ENCODE peak calls at places on chromosomes 4 and X, in nine cellular contexts. One of them, this sample, is unnamed. For H3K4me1, the result is how much of the 10 kb centered on the place peaks cover.

GRCh38 chrX:3811331-3812311 is 98.2 kb upstream of the PRKX start:
- DNase-seq in testis: no peak
- DNase-seq in body of pancreas: peak
- DNase-seq in suprapubic skin: no peak
- DNase-seq in HCT116: peak
- DNase-seq in uterus: no peak
- DNase-seq in transverse colon: peak
- DNase-seq in heart left ventricle: peak
- DNase-seq in thyroid gland: no peak
- DNase-seq in this sample: no peak

GRCh38 chr4:186012071-186012470 is 56.9 kb upstream of the TLR3 start:
- DNase-seq in suprapubic skin: no peak
- DNase-seq in uterus: no peak
- DNase-seq in HCT116: no peak
- DNase-seq in heart left ventricle: no peak
- DNase-seq in thyroid gland: no peak
- DNase-seq in testis: no peak
- DNase-seq in body of pancreas: no peak
- DNase-seq in transverse colon: no peak
- DNase-seq in this sample: no peak

GRCh38 chr4:133969202-133969873 is 232.3 kb downstream of the PABPC4L start:
- DNase-seq in heart left ventricle: peak
- DNase-seq in testis: peak
- DNase-seq in suprapubic skin: no peak
- DNase-seq in body of pancreas: no peak
- DNase-seq in transverse colon: no peak
- DNase-seq in uterus: no peak
- DNase-seq in HCT116: no peak
- DNase-seq in thyroid gland: no peak
- DNase-seq in this sample: no peak

GRCh38 chr4:143355540-143356217 is 19.0 kb downstream of the GAB1 start:
- DNase-seq in thyroid gland: no peak
- DNase-seq in transverse colon: no peak
- DNase-seq in heart left ventricle: no peak
- DNase-seq in suprapubic skin: no peak
- DNase-seq in testis: no peak
- DNase-seq in uterus: no peak
- DNase-seq in HCT116: no peak
- DNase-seq in body of pancreas: no peak
- DNase-seq in this sample: no peak

GRCh38 chrX:101237041-101237440 is 17.5 kb downstream of the DRP2 start:
- DNase-seq in testis: no peak
- DNase-seq in suprapubic skin: no peak
- DNase-seq in heart left ventricle: no peak
- DNase-seq in transverse colon: no peak
- DNase-seq in HCT116: no peak
- DNase-seq in thyroid gland: no peak
- DNase-seq in uterus: no peak
- DNase-seq in body of pancreas: no peak
- DNase-seq in this sample: no peak

GRCh38 chr4:22391548-22391947 is 124.3 kb downstream of the ADGRA3 start:
- DNase-seq in HCT116: no peak
- DNase-seq in uterus: no peak
- DNase-seq in thyroid gland: no peak
- DNase-seq in suprapubic skin: no peak
- DNase-seq in body of pancreas: no peak
- DNase-seq in testis: no peak
- DNase-seq in heart left ventricle: no peak
- DNase-seq in transverse colon: no peak
- DNase-seq in this sample: no peak

GRCh38 chrX:93673056-93673868 is at the start of gene NAP1L3:
- DNase-seq in suprapubic skin: peak
- DNase-seq in body of pancreas: peak
- DNase-seq in heart left ventricle: peak
- DNase-seq in uterus: peak
- DNase-seq in thyroid gland: peak
- DNase-seq in HCT116: no peak
- DNase-seq in testis: peak
- DNase-seq in transverse colon: peak
- DNase-seq in this sample: no peak

GRCh38 chrX:67353651-67354370 is 190.0 kb upstream of the AR start:
- DNase-seq in HCT116: no peak
- DNase-seq in body of pancreas: no peak
- DNase-seq in testis: no peak
- DNase-seq in suprapubic skin: no peak
- DNase-seq in heart left ventricle: no peak
- DNase-seq in uterus: no peak
- DNase-seq in thyroid gland: no peak
- DNase-seq in transverse colon: no peak
- DNase-seq in this sample: no peak

GRCh38 chr4:105558277-105558676 is 5.9 kb downstream of the ARHGEF38 start:
- DNase-seq in HCT116: no peak
- DNase-seq in body of pancreas: no peak
- DNase-seq in uterus: no peak
- DNase-seq in transverse colon: no peak
- DNase-seq in heart left ventricle: no peak
- DNase-seq in thyroid gland: no peak
- DNase-seq in suprapubic skin: no peak
- DNase-seq in testis: no peak
- DNase-seq in this sample: no peak

GRCh38 chrX:78075787-78076389 is 28.2 kb upstream of the PGK1 start:
- DNase-seq in body of pancreas: no peak
- DNase-seq in transverse colon: no peak
- DNase-seq in suprapubic skin: no peak
- DNase-seq in thyroid gland: no peak
- DNase-seq in heart left ventricle: no peak
- DNase-seq in HCT116: peak
- DNase-seq in testis: no peak
- DNase-seq in uterus: no peak
- DNase-seq in this sample: no peak

GRCh38 chrX:13101439-13102139 is 57.2 kb upstream of the FAM9C start:
- DNase-seq in body of pancreas: peak
- DNase-seq in thyroid gland: no peak
- DNase-seq in suprapubic skin: peak
- DNase-seq in testis: peak
- DNase-seq in HCT116: peak
- DNase-seq in transverse colon: peak
- DNase-seq in uterus: peak
- DNase-seq in heart left ventricle: peak
- DNase-seq in this sample: no peak

DNA sequence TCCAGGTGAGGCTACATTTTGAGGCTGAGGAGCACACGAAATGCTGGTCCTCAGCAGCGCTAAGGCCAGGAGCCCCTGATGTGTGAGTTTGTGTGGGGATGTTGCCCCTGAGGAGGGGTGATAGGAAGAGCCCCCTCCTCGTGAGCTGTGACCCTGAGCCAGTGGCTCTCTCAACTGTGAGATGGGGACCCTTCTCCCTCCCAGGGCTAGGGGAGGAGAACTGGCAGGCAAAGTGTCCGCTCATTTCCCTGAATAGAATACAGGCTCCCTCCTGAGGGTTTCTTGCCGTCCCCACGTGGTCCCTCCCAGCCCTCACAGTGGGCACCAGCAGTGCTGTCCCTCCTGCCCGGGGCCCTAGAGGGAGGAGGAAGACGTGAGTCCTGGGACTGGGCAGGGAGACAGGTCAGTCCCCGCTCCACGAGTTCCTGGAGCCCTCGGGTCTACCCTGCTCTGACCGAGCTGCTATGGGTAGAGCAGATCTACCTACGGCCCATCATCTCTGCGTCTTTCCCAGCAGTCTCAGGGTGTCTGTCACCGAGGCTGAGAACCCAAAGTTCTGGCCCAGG is 21.0 kb upstream of the TBC1D14 start:
- DNase-seq in testis: no peak
- DNase-seq in HCT116: no peak
- DNase-seq in heart left ventricle: no peak
- DNase-seq in uterus: no peak
- DNase-seq in suprapubic skin: no peak
- DNase-seq in thyroid gland: no peak
- DNase-seq in transverse colon: no peak
- DNase-seq in body of pancreas: no peak
- DNase-seq in this sample: no peak
- H3K4me1 ChIP-seq in testis: under half
- H3K4me1 ChIP-seq in HCT116: under half
- H3K4me1 ChIP-seq in heart left ventricle: under half
- H3K4me1 ChIP-seq in uterus: under half
- H3K4me1 ChIP-seq in suprapubic skin: under half
- H3K4me1 ChIP-seq in thyroid gland: under half
- H3K4me1 ChIP-seq in transverse colon: under half
- H3K4me1 ChIP-seq in body of pancreas: under half
- H3K4me1 ChIP-seq in this sample: under half

GRCh38 chrX:40720386-40720785 is 15.0 kb downstream of the MED14 start:
- DNase-seq in testis: no peak
- DNase-seq in transverse colon: no peak
- DNase-seq in body of pancreas: no peak
- DNase-seq in HCT116: no peak
- DNase-seq in uterus: no peak
- DNase-seq in thyroid gland: no peak
- DNase-seq in suprapubic skin: no peak
- DNase-seq in heart left ventricle: no peak
- DNase-seq in this sample: no peak
- TF ChIP-seq POLR2A in testis: no peak
- TF ChIP-seq POLR2A in transverse colon: no peak
- TF ChIP-seq POLR2A in body of pancreas: no peak
- TF ChIP-seq POLR2A in HCT116: no peak
- TF ChIP-seq POLR2A in uterus: no peak
- TF ChIP-seq POLR2A in thyroid gland: no peak
- TF ChIP-seq POLR2A in suprapubic skin: no peak
- TF ChIP-seq POLR2A in heart left ventricle: no peak
- TF ChIP-seq POLR2A in this sample: no peak

GRCh38 chrX:24034485-24034884 is 7.5 kb upstream of the KLHL15 start:
- DNase-seq in uterus: no peak
- DNase-seq in transverse colon: no peak
- DNase-seq in body of pancreas: no peak
- DNase-seq in testis: no peak
- DNase-seq in heart left ventricle: no peak
- DNase-seq in suprapubic skin: no peak
- DNase-seq in thyroid gland: no peak
- DNase-seq in HCT116: no peak
- DNase-seq in this sample: no peak

GRCh38 chrX:24026403-24026801 is 584 bp downstream of the KLHL15 start:
- DNase-seq in body of pancreas: no peak
- DNase-seq in uterus: no peak
- DNase-seq in transverse colon: no peak
- DNase-seq in testis: no peak
- DNase-seq in suprapubic skin: no peak
- DNase-seq in thyroid gland: peak
- DNase-seq in heart left ventricle: no peak
- DNase-seq in HCT116: no peak
- DNase-seq in this sample: no peak

GRCh38 chrX:24027086-24027485 is at the start of gene KLHL15:
- DNase-seq in suprapubic skin: no peak
- DNase-seq in thyroid gland: no peak
- DNase-seq in transverse colon: no peak
- DNase-seq in testis: no peak
- DNase-seq in heart left ventricle: no peak
- DNase-seq in HCT116: no peak
- DNase-seq in body of pancreas: no peak
- DNase-seq in uterus: no peak
- DNase-seq in this sample: no peak

GRCh38 chrX:24027985-24028384 is 999 bp upstream of the KLHL15 start:
- DNase-seq in thyroid gland: no peak
- DNase-seq in suprapubic skin: no peak
- DNase-seq in transverse colon: no peak
- DNase-seq in HCT116: no peak
- DNase-seq in uterus: no peak
- DNase-seq in testis: no peak
- DNase-seq in body of pancreas: no peak
- DNase-seq in heart left ventricle: no peak
- DNase-seq in this sample: no peak

DNA sequence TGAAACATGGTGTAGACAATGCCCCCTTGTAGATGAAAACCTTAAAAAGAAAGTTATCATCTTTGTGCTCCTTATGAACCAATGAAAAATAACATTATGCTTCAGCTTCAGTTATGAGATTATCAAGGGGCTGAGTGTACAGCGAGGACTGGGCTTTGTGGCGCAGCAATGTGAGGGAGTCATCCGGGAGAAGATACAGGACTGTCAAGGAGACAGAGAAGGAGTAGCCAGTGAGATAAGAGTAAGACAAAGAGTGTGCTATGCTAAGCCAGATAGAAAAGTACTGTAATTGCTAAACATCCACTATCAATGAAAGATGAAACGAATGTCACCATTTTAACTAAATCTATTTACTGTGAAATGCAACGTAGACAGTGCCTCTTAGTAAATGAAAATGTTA is 3.6 kb upstream of the KLHL15 start:
- DNase-seq in heart left ventricle: no peak
- DNase-seq in HCT116: no peak
- DNase-seq in testis: peak
- DNase-seq in transverse colon: no peak
- DNase-seq in suprapubic skin: no peak
- DNase-seq in body of pancreas: no peak
- DNase-seq in uterus: no peak
- DNase-seq in thyroid gland: no peak
- DNase-seq in this sample: no peak
- TF ChIP-seq CTCF in heart left ventricle: no peak
- TF ChIP-seq CTCF in HCT116: no peak
- TF ChIP-seq CTCF in testis: no peak
- TF ChIP-seq CTCF in transverse colon: no peak
- TF ChIP-seq CTCF in suprapubic skin: no peak
- TF ChIP-seq CTCF in body of pancreas: no peak
- TF ChIP-seq CTCF in uterus: no peak
- TF ChIP-seq CTCF in thyroid gland: no peak
- TF ChIP-seq CTCF in this sample: no peak

GRCh38 chrX:2710041-2710471 is 19.0 kb downstream of the CD99 start:
- DNase-seq in transverse colon: peak
- DNase-seq in uterus: no peak
- DNase-seq in heart left ventricle: no peak
- DNase-seq in testis: no peak
- DNase-seq in suprapubic skin: peak
- DNase-seq in HCT116: peak
- DNase-seq in thyroid gland: no peak
- DNase-seq in body of pancreas: no peak
- DNase-seq in this sample: no peak

GRCh38 chrX:2708016-2708415 is 16.9 kb downstream of the CD99 start:
- DNase-seq in thyroid gland: no peak
- DNase-seq in testis: no peak
- DNase-seq in uterus: no peak
- DNase-seq in HCT116: no peak
- DNase-seq in heart left ventricle: no peak
- DNase-seq in transverse colon: no peak
- DNase-seq in suprapubic skin: no peak
- DNase-seq in body of pancreas: no peak
- DNase-seq in this sample: no peak

GRCh38 chrX:2707334-2707760 is 16.3 kb downstream of the CD99 start:
- DNase-seq in suprapubic skin: peak
- DNase-seq in uterus: no peak
- DNase-seq in thyroid gland: peak
- DNase-seq in heart left ventricle: peak
- DNase-seq in body of pancreas: peak
- DNase-seq in HCT116: peak
- DNase-seq in transverse colon: peak
- DNase-seq in testis: peak
- DNase-seq in this sample: no peak

GRCh38 chrX:2710496-2710895 is 19.4 kb downstream of the CD99 start:
- DNase-seq in testis: no peak
- DNase-seq in suprapubic skin: no peak
- DNase-seq in heart left ventricle: no peak
- DNase-seq in uterus: no peak
- DNase-seq in transverse colon: no peak
- DNase-seq in thyroid gland: no peak
- DNase-seq in body of pancreas: no peak
- DNase-seq in HCT116: no peak
- DNase-seq in this sample: no peak

GRCh38 chrX:2708601-2709200 is 17.6 kb downstream of the CD99 start:
- DNase-seq in transverse colon: no peak
- DNase-seq in body of pancreas: no peak
- DNase-seq in testis: no peak
- DNase-seq in suprapubic skin: no peak
- DNase-seq in thyroid gland: no peak
- DNase-seq in HCT116: no peak
- DNase-seq in uterus: no peak
- DNase-seq in heart left ventricle: no peak
- DNase-seq in this sample: no peak
- H3K4me1 ChIP-seq in transverse colon: half or more
- H3K4me1 ChIP-seq in body of pancreas: half or more
- H3K4me1 ChIP-seq in testis: half or more
- H3K4me1 ChIP-seq in suprapubic skin: half or more
- H3K4me1 ChIP-seq in thyroid gland: under half
- H3K4me1 ChIP-seq in HCT116: under half
- H3K4me1 ChIP-seq in uterus: under half
- H3K4me1 ChIP-seq in heart left ventricle: half or more
- H3K4me1 ChIP-seq in this sample: half or more